ENCODE peak calls at places on chromosomes 11 and 22, in six cellular contexts. Y, M, L, H, K and A are unnamed samples.

GRCh38 chr11:17760102-17761029 is 25.8 kb downstream of the KCNC1 start:
- DNase-seq in M (peak; percentile 30), K (peak; percentile 51), L (no peak), Y (peak; percentile 78), H (peak; percentile 39), A (peak; percentile 62)

GRCh38 chr22:37801946-37802309 is 5.8 kb upstream of the GCAT start:
- DNase-seq in H (no peak), L (no peak), M (no peak), Y (no peak), K (no peak), A (no peak)

GRCh38 chr11:68273056-68273738 is 1.4 kb upstream of the C11orf24 start:
- DNase-seq in M (no peak), H (no peak), Y (no peak), L (no peak), K (no peak), A (no peak)

GRCh38 chr11:21511835-21512440 is 680.9 kb upstream of the ANO5 start:
- DNase-seq in L (no peak), K (peak; percentile 3), Y (peak; percentile 64), H (no peak), M (peak; percentile 7), A (peak; percentile 15)

GRCh38 chr22:27515091-27515523 is 286.4 kb downstream of the MN1 start:
- DNase-seq in H (no peak), Y (no peak), K (no peak), M (peak; percentile 70), L (peak; percentile 83), A (no peak)

GRCh38 chr11:119720311-119720710 is 8.7 kb downstream of the NECTIN1 start:
- DNase-seq in H (no peak), L (no peak), K (no peak), M (no peak), Y (peak; percentile 31), A (no peak)

GRCh38 chr11:118748056-118748455 is 42.9 kb downstream of the DDX6 start:
- DNase-seq in Y (peak; percentile 73), H (no peak), K (no peak), L (no peak), M (no peak), A (no peak)

GRCh38 chr11:116986521-116987105 is 111.6 kb downstream of the SIK3 start:
- DNase-seq in Y (no peak), L (no peak), K (no peak), M (no peak), H (peak; percentile 90), A (no peak)

GRCh38 chr11:116515666-116516184 is 257.1 kb downstream of the BUD13 start:
- DNase-seq in H (no peak), M (no peak), Y (no peak), K (no peak), L (no peak), A (no peak)

GRCh38 chr22:39292561-39293074 is 26.8 kb downstream of the RPL3 start:
- DNase-seq in M (peak; percentile 94), Y (peak; percentile 95), H (peak; percentile 92), L (peak; percentile 93), K (peak; percentile 93), A (peak; percentile 75)
- TF ChIP-seq POLR2A in M (peak; percentile 51), Y (peak; percentile 76), H (no peak), L (no peak), K (peak; percentile 86), A (peak; percentile 20)

GRCh38 chr11:124761301-124762021 is 629 bp downstream of the ESAM start:
- DNase-seq in Y (no peak), H (no peak), M (peak; percentile 75), K (no peak), L (no peak), A (no peak)

GRCh38 chr11:124762624-124763155 is 600 bp upstream of the ESAM start:
- DNase-seq in L (no peak), H (no peak), Y (no peak), M (no peak), K (no peak), A (no peak)

GRCh38 chr11:124760806-124761205 is 1.3 kb downstream of the ESAM start:
- DNase-seq in Y (no peak), K (no peak), M (no peak), L (no peak), H (no peak), A (no peak)

GRCh38 chr11:124763156-124763947 is 1.3 kb upstream of the ESAM start:
- DNase-seq in M (peak; percentile 88), K (peak; percentile 61), Y (peak; percentile 82), H (peak; percentile 60), L (peak; percentile 86), A (peak; percentile 52)

DNA sequence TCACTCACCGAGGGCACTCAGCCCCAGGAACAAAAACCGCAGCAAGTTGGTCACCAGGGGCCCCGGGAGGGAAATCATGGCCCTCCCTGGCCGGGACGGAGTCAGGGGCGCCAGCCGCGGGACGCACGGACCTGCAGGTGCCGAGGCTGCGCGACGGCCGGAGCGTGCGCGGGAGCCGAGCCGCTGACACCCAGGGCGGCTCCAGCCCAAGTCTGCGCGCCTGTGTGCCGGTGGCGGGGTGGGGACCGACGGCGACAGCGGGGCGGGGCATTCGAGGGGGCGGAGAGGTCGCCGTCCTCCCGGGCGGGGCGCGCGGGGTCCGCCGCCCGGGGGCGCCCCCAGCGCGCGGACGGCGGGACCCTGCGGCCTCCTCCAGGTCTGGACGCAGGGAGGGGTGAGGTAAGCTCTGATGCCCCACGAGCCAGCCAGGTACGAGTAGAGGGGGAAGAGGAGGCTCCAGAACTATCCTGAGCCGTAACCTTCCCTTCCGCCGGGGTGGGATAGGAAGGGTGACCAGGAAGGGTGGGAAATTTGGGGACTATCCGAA is at the start of gene ESAM:
- DNase-seq in H (no peak), K (no peak), M (peak; percentile 80), L (no peak), Y (peak; percentile 71), A (no peak)
- TF ChIP-seq POLR2A in H (no peak), K (no peak), M (peak; percentile 87), L (no peak), Y (peak; percentile 50), A (no peak)

DNA sequence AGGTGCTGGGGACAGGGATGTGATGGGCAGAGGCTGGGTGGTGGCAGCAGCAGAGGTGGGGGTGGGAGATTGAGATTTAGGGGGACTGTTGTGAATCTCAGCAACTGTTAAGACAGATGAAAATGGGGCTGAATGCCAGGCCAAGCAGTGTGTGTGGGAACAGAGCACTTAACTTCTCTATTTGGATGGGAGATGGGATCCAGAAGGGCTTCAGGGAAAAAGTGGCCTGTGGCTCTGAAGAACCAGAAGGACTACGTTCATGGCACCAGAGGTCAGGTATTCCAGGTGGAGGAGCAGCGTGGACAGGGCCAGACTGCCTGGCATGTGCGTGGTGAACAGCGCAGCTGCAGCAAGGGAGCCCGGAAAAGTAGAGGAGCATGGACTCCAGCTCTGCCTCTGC is 82.6 kb upstream of the SYT13 start:
- DNase-seq in L (no peak), M (no peak), Y (no peak), H (no peak), K (no peak), A (no peak)
- TF ChIP-seq POLR2A in L (no peak), M (no peak), Y (no peak), H (no peak), K (no peak), A (no peak)

GRCh38 chr11:33941637-33942160 is 49.8 kb upstream of the LMO2 start:
- DNase-seq in M (no peak), K (peak; percentile 18), L (no peak), Y (no peak), H (no peak), A (peak; percentile 53)
- TF ChIP-seq POLR2A in M (no peak), K (no peak), L (no peak), Y (no peak), H (no peak), A (peak; percentile 21)

GRCh38 chr22:45673482-45674175 is 2.0 kb downstream of the ATXN10 start:
- DNase-seq in H (no peak), K (no peak), Y (no peak), L (no peak), M (no peak), A (no peak)

GRCh38 chr22:45672564-45673481 is 1.2 kb downstream of the ATXN10 start:
- DNase-seq in H (no peak), M (no peak), L (no peak), Y (no peak), K (no peak), A (no peak)

GRCh38 chr22:45676024-45676423 is 4.4 kb downstream of the ATXN10 start:
- DNase-seq in M (no peak), Y (no peak), K (no peak), L (no peak), H (no peak), A (no peak)

GRCh38 chr22:45671051-45671782 is 417 bp upstream of the ATXN10 start:
- DNase-seq in K (no peak), M (no peak), Y (peak; percentile 69), H (no peak), L (peak; percentile 73), A (no peak)

GRCh38 chr22:45671783-45672563 is at the start of gene ATXN10:
- DNase-seq in Y (peak; percentile 70), K (no peak), L (peak; percentile 78), H (peak; percentile 65), M (peak; percentile 74), A (peak; percentile 45)
- TF ChIP-seq POLR2A in Y (peak; percentile 72), K (peak; percentile 26), L (no peak), H (peak; percentile 79), M (peak; percentile 52), A (peak; percentile 55)

GRCh38 chr11:10524471-10524870 is 16.5 kb downstream of the RNF141 start:
- DNase-seq in H (no peak), Y (no peak), K (no peak), L (no peak), M (no peak), A (no peak)
- TF ChIP-seq POLR2A in H (no peak), Y (no peak), K (no peak), L (no peak), M (no peak), A (no peak)

GRCh38 chr11:132579686-132580085 is 952.6 kb downstream of the OPCML start:
- DNase-seq in K (no peak), M (no peak), L (no peak), Y (no peak), H (no peak), A (no peak)

DNA sequence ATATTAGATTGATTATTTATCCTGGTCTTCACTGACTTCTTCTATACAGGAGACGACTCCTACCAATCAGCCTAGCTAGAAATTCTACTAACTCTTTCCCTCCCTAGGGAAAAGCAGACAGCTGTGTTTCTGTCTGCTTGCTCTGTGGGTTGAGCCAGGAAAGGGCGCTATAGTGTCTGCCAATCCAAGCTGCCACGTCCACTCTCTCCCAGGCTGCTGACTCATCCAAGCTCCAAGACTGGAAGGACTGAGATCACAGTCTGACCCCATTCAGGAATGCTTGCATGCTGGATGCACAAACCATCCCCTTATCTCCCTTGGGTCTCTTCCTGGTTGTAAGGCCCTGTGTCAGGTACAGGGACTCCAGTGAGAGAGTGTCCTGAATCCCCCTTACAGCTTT is 955.6 kb downstream of the OPCML start:
- DNase-seq in Y (no peak), K (no peak), M (no peak), H (peak; percentile 97), L (no peak), A (peak; percentile 16)
- TF ChIP-seq POLR2A in Y (no peak), K (no peak), M (no peak), H (no peak), L (no peak), A (no peak)

GRCh38 chr22:40426671-40427070 is 56.3 kb downstream of the SGSM3 start:
- DNase-seq in H (peak; percentile 88), M (no peak), K (no peak), Y (no peak), L (peak; percentile 64), A (no peak)
- TF ChIP-seq POLR2A in H (no peak), M (no peak), K (no peak), Y (no peak), L (no peak), A (no peak)